ENCODE peak calls at places on chromosomes 11 and 22, in four cellular contexts. L, W, V and N are unnamed samples.

GRCh38 chr22:23230348-23231068 is 50.2 kb downstream of the BCR start:
- DNase-seq in V (no peak), L (no peak), W (no peak), N (no peak)

GRCh38 chr11:69317401-69318092 is 23.6 kb downstream of the MYEOV start:
- DNase-seq in L (no peak), V (no peak), W (no peak), N (no peak)

GRCh38 chr22:37519268-37520195 is at the start of gene CARD10:
- DNase-seq in L (no peak), V (no peak), W (peak), N (no peak)

GRCh38 chr11:79074547-79074946 is 366.3 kb downstream of the TENM4 start:
- DNase-seq in L (no peak), V (no peak), W (no peak), N (no peak)

GRCh38 chr22:23915230-23915754 is 21.1 kb downstream of the MIF start:
- DNase-seq in V (no peak), W (no peak), L (no peak), N (no peak)

GRCh38 chr11:8543278-8543677 is 50.8 kb downstream of the STK33 start:
- DNase-seq in V (no peak), W (no peak), L (no peak), N (no peak)

GRCh38 chr11:40986320-40986719 is 473.1 kb downstream of the LRRC4C start:
- DNase-seq in W (no peak), V (no peak), L (no peak), N (no peak)

GRCh38 chr22:37254206-37254866 is 10.3 kb upstream of the RAC2 start:
- DNase-seq in W (no peak), V (no peak), L (no peak), N (no peak)

GRCh38 chr22:29625090-29625825 is 21.8 kb downstream of the NF2 start:
- DNase-seq in V (peak), W (no peak), L (no peak), N (peak)

GRCh38 chr11:2113776-2114175 is 25.4 kb downstream of the IGF2 start:
- DNase-seq in V (no peak), W (no peak), L (no peak), N (no peak)

GRCh38 chr22:38881464-38881871 is 9.5 kb upstream of the CBX6 start:
- DNase-seq in W (no peak), V (no peak), L (peak), N (no peak)

GRCh38 chr11:89613916-89614315 is 96.2 kb upstream of the TRIM77 start:
- DNase-seq in V (no peak), W (no peak), L (no peak), N (no peak)

GRCh38 chr22:48943567-48944432 is 883.9 kb downstream of the BRD1 start:
- DNase-seq in V (no peak), L (no peak), W (no peak), N (peak)

GRCh38 chr11:116257092-116257491 is 515.7 kb downstream of the BUD13 start:
- DNase-seq in L (no peak), W (no peak), V (no peak), N (no peak)

GRCh38 chr11:127574528-127574927 is 574.0 kb upstream of the KIRREL3 start:
- DNase-seq in W (no peak), L (no peak), V (no peak), N (no peak)

GRCh38 chr11:133300666-133301065 is 231.6 kb downstream of the OPCML start:
- DNase-seq in W (no peak), L (no peak), V (no peak), N (no peak)

GRCh38 chr11:13339196-13340153 is 61.9 kb downstream of the BMAL1 start:
- DNase-seq in L (peak), W (no peak), V (no peak), N (no peak)

GRCh38 chr11:13955971-13956421 is 6.5 kb upstream of the SPON1 start:
- DNase-seq in W (peak), L (no peak), V (peak), N (peak)

GRCh38 chr11:76664578-76665061 is 5.9 kb downstream of the LRRC32 start:
- DNase-seq in L (no peak), V (peak), W (no peak), N (no peak)

GRCh38 chr11:61836193-61836592 is 8.1 kb downstream of the FADS2 start:
- DNase-seq in W (no peak), V (no peak), L (no peak), N (no peak)

GRCh38 chr22:45831394-45831793 is 145.6 kb downstream of the WNT7B start:
- DNase-seq in W (no peak), V (no peak), L (no peak), N (no peak)

GRCh38 chr22:31344369-31345330 is 1.5 kb downstream of the PATZ1 start:
- DNase-seq in V (no peak), W (peak), L (no peak), N (no peak)

GRCh38 chr11:27158763-27159679 is 118.4 kb downstream of the BBOX1 start:
- DNase-seq in V (no peak), W (peak), L (peak), N (peak)

GRCh38 chr11:128610765-128611617 is 23.6 kb upstream of the ETS1 start:
- DNase-seq in W (peak), V (peak), L (no peak), N (no peak)

GRCh38 chr11:1949302-1949701 is 2.2 kb downstream of the MRPL23 start:
- DNase-seq in V (no peak), L (no peak), W (no peak), N (no peak)

GRCh38 chr22:32219030-32219429 is 14.2 kb upstream of the RFPL2 start:
- DNase-seq in V (no peak), W (no peak), L (no peak), N (no peak)

GRCh38 chr11:3133456-3134217 is 31.5 kb downstream of the OSBPL5 start:
- DNase-seq in V (no peak), L (no peak), W (no peak), N (no peak)

GRCh38 chr11:1220941-1221721 is 1.7 kb upstream of the MUC5B start:
- DNase-seq in L (no peak), V (no peak), W (no peak), N (no peak)

GRCh38 chr11:88421530-88421929 is 84.0 kb upstream of the CTSC start:
- DNase-seq in W (peak), V (no peak), L (no peak), N (no peak)

GRCh38 chr22:37627091-37627490 is 12.4 kb upstream of the SH3BP1 start:
- DNase-seq in W (no peak), L (no peak), V (no peak), N (no peak)

GRCh38 chr11:67274768-67275605 is 8.7 kb downstream of the GRK2 start:
- DNase-seq in W (no peak), L (no peak), V (no peak), N (no peak)

GRCh38 chr11:9231848-9232177 is 33.3 kb downstream of the DENND5A start:
- DNase-seq in V (no peak), W (peak), L (no peak), N (no peak)

GRCh38 chr11:2523821-2524391 is 79.1 kb downstream of the KCNQ1 start:
- DNase-seq in L (no peak), W (no peak), V (no peak), N (no peak)

GRCh38 chr22:46111645-46112306 is 38.5 kb upstream of the PPARA start:
- DNase-seq in V (no peak), W (no peak), L (no peak), N (no peak)

GRCh38 chr11:55726715-55727324 is 46.4 kb upstream of the OR5D13 start:
- DNase-seq in W (no peak), L (no peak), V (no peak), N (no peak)

GRCh38 chr11:120715239-120715638 is 203.7 kb downstream of the GRIK4 start:
- DNase-seq in W (peak), L (no peak), V (no peak), N (no peak)
- TF ChIP-seq CTCF in W (peak), L (peak), V (no peak), N (peak)

GRCh38 chr22:20110359-20110985 is 5.4 kb upstream of the RANBP1 start:
- DNase-seq in V (no peak), W (no peak), L (no peak), N (no peak)

GRCh38 chr22:20109411-20110358 is 6.2 kb upstream of the RANBP1 start:
- DNase-seq in V (no peak), W (no peak), L (no peak), N (no peak)

GRCh38 chr22:20112623-20113511 is 3.0 kb upstream of the RANBP1 start:
- DNase-seq in W (no peak), V (no peak), L (no peak), N (no peak)

GRCh38 chr22:20111689-20112622 is 3.9 kb upstream of the RANBP1 start:
- DNase-seq in L (no peak), W (no peak), V (no peak), N (no peak)

DNA sequence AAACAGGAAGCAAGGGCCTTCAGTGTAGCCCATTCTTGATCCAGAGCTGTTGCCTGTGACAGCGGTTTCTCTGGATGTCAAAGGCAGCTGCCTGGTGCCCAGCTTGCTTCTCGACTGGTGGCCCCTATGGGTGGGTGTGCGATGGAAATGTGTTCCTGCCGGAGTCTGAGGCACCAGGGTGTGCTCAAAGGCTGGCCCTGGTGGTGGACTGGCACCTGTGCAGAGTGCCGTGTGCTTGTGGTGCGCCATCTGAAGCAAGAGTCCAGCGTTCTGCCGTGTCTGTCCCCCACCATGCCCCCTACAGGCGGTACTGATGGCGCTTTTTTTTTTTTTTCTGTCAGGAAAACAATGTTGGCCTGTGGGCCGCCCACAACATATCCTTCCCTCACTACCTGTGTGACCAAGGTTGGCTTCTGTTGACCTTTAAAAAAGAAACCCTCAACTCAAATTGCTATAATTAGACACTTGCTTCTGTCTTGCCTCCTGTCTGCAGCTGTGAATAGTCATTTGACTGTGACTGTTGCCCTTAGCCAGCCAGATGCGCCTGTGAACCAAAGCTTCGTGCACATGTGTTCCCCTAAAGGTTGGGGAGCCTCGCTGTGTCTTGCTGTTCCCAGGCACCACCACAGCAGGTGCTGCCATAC is 4.7 kb upstream of the RANBP1 start:
- DNase-seq in L (no peak), V (no peak), W (peak), N (no peak)
- TF ChIP-seq CTCF in L (peak), V (peak), W (peak), N (peak)

DNA sequence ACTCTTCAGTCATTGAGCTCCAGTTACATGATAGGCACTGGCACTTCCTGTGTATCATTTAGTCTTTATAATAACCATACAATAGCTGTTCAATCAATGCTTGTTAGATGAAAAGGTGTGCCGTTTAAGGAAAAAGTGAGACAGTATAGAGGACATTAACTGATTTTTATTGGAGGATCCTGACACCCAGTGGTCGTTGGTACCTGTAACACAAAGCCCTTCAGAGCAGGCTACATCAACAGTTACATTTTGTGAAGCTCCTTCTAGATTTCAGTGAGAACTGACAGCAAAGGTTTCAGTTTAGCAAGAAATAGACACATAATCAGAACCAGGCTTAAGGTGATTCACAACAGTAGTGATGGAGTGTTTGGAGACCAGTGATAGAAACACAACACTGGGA is 44.2 kb downstream of the CCDC81 start:
- DNase-seq in L (no peak), V (no peak), W (no peak), N (no peak)
- TF ChIP-seq CTCF in L (peak), V (no peak), W (peak), N (peak)

GRCh38 chr11:81655351-81655750 is 1078.3 kb downstream of the FAM181B start:
- DNase-seq in V (no peak), W (no peak), L (no peak), N (no peak)

DNA sequence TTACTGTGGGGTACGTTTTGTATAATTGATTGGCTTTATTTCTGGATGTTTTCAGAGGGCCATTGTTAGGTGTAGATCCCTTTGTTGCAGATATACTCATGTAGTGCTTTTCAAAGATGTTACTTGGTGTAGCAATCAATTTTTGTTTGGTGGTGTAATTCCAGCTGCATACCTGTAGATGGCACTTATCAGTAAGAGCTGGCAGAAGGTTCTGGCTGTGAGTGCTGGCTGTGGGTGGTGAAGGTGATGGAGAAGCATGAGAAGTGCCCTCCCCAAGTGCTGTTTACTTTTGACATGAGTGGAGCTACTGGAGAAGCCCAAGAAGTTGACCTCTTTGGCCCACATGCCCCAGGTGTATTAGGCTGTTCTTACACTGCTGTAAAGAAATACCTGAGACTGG is 1074.9 kb downstream of the FAM181B start:
- DNase-seq in V (no peak), L (no peak), W (peak), N (no peak)
- TF ChIP-seq CTCF in V (no peak), L (no peak), W (peak), N (peak)

DNA sequence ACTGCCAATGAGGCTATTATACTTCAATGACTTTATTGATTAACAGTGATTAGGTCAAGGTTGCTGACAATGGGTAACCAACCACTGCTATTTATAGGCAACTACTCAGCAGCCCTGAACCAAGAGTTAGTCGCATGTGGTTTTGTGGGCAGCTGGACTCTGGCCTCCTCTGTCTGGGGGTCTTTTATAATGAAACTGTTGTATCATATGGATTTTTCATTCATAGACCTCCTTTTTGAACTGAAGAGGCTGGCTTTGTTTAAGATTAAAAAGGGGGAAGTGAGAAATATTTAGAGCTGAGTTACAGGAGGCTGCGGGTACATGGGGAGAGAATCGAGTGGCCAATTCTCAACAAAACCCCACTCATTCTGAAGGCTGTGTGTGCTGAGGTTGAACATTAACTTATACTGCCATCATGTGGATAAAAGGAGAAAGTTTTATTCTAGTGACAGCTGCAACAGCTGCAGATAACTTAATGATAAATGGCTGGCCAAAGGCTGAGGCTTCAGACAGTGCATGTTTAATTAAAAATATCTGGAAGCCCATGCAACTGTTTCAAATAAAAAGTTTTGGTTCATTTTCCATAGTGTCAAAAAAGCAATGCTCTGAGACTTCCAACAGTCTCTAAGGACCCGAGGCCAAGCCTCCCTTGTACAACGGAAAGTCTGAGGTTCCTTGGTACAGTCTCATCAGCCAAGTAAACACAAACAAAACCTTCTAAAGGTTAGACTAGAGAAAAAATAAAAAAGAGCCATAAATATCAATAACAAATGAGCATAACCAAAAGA is 682.6 kb downstream of the KCNA4 start:
- DNase-seq in L (no peak), W (peak), V (no peak), N (no peak)
- TF ChIP-seq CTCF in L (peak), W (peak), V (no peak), N (peak)

DNA sequence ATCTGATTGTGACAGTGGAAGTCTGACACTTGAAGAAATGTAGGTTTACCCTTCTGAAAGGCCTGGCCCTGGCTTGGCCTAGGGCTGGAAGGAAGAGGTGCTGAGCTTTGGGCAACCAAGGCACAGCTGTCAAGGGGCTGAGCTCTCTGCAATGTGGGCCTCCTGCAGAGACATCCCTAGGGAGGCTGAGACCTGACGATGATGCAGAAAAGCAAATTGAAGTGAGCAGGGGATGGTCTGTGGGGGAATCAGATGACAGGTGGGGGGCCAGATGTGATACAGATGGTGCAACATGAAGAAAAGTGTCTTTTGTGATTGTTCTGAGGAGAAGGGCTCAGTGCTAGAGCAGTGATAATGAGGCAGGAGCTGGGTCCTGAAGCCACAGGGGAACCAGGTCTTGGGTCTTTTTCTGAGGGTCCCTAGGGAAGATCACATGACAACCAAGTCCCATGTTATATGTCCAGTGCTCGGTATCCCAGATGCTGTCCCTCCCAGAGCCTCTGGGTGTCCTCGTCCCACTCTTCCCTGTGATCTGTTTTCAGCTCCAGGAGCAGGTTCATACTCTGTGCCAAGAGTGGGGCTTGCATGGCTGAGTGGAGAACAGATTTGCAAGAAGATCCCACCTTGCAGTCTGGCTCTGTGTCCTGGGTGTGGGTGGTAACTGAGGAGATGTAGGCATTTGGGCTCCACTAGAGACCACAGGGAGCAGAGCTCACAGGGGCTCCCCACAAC is 79.9 kb upstream of the VPREB1 start:
- DNase-seq in V (no peak), W (no peak), L (no peak), N (no peak)
- TF ChIP-seq CTCF in V (no peak), W (no peak), L (no peak), N (no peak)

GRCh38 chr22:41267958-41268357 is 18.0 kb downstream of the RANGAP1 start:
- DNase-seq in V (no peak), L (no peak), W (no peak), N (no peak)
- TF ChIP-seq CTCF in V (no peak), L (no peak), W (no peak), N (no peak)

GRCh38 chr11:6237271-6237670 is 1.6 kb upstream of the CNGA4 start:
- DNase-seq in W (no peak), L (no peak), V (no peak), N (no peak)

GRCh38 chr11:6237903-6238302 is 986 bp upstream of the CNGA4 start:
- DNase-seq in L (no peak), V (no peak), W (no peak), N (no peak)

GRCh38 chr11:6233984-6234313 is 487 bp downstream of the FHIP1B start:
- DNase-seq in W (no peak), V (no peak), L (no peak), N (no peak)

GRCh38 chr11:6232899-6233298 is 1.5 kb downstream of the FHIP1B start:
- DNase-seq in V (no peak), W (no peak), L (no peak), N (no peak)

GRCh38 chr11:6234314-6235031 is at the start of gene FHIP1B:
- DNase-seq in W (peak), V (peak), L (peak), N (peak)
- TF ChIP-seq CTCF in W (no peak), V (no peak), L (no peak), N (no peak)

GRCh38 chr22:20960609-20961008 is 6.4 kb upstream of the AIFM3 start:
- DNase-seq in W (no peak), L (no peak), V (no peak), N (no peak)

GRCh38 chr22:20963201-20964052 is 3.6 kb upstream of the AIFM3 start:
- DNase-seq in L (no peak), W (no peak), V (no peak), N (no peak)

GRCh38 chr22:20964090-20964798 is 2.8 kb upstream of the AIFM3 start:
- DNase-seq in W (no peak), V (no peak), L (no peak), N (no peak)

GRCh38 chr22:20964799-20965103 is 2.3 kb upstream of the AIFM3 start:
- DNase-seq in V (no peak), L (no peak), W (no peak), N (no peak)

GRCh38 chr22:20962491-20962945 is 4.5 kb upstream of the AIFM3 start:
- DNase-seq in L (no peak), V (no peak), W (no peak), N (no peak)
- TF ChIP-seq CTCF in L (no peak), V (no peak), W (no peak), N (no peak)